ENCODE peak calls at places on chromosomes 1 and 21, in eight cellular contexts. E is endothelial cell of umbilical vein, Q is IMR-90, S is GM12891, V is stomach, W is GM12892, X is erythroblast, K is heart left ventricle. J is an unnamed sample.

GRCh38 chr1:19809044-19809750 is 5.9 kb downstream of the RNF186 start:
- DNase-seq in E (no peak), Q (no peak), S (no peak), V (peak), W (no peak), X (no peak), K (no peak), J (no peak)

GRCh38 chr1:148373236-148373935 is 109.7 kb downstream of the PPIAL4G start:
- DNase-seq in E (no peak), Q (no peak), S (no peak), V (no peak), W (no peak), X (no peak), K (no peak), J (no peak)

GRCh38 chr21:41766051-41766882 is 585 bp downstream of the RIPK4 start:
- DNase-seq in E (no peak), Q (no peak), S (no peak), V (no peak), W (no peak), X (no peak), K (no peak), J (no peak)

GRCh38 chr1:232352956-232353355 is 277.0 kb downstream of the SIPA1L2 start:
- DNase-seq in E (no peak), Q (no peak), S (no peak), V (no peak), W (no peak), X (no peak), K (no peak), J (no peak)

GRCh38 chr1:230174765-230175747 is 108.0 kb downstream of the GALNT2 start:
- DNase-seq in E (no peak), Q (no peak), S (no peak), V (no peak), W (no peak), X (peak), K (no peak), J (no peak)

GRCh38 chr1:25796807-25797458 is 3.1 kb upstream of the SELENON start:
- DNase-seq in E (peak), Q (peak), S (no peak), V (peak), W (no peak), X (no peak), K (peak), J (no peak)

GRCh38 chr1:83931658-83932253 is 67.2 kb downstream of the TTLL7 start:
- DNase-seq in E (peak), Q (peak), S (peak), V (no peak), W (no peak), X (peak), K (no peak), J (peak)

GRCh38 chr1:2907051-2907450 is 105.6 kb upstream of the TTC34 start:
- DNase-seq in E (no peak), Q (no peak), S (no peak), V (no peak), W (no peak), X (no peak), K (no peak), J (no peak)

GRCh38 chr1:88877382-88877825 is 14.0 kb downstream of the GTF2B start:
- DNase-seq in E (peak), Q (peak), S (no peak), V (no peak), W (no peak), X (peak), K (no peak), J (no peak)

GRCh38 chr1:7261490-7261889 is 476.2 kb downstream of the CAMTA1 start:
- DNase-seq in E (no peak), Q (no peak), S (no peak), V (no peak), W (no peak), X (no peak), K (no peak), J (no peak)

GRCh38 chr1:222877854-222878253 is 63.0 kb downstream of the DISP1 start:
- DNase-seq in E (no peak), Q (no peak), S (no peak), V (no peak), W (no peak), X (no peak), K (peak), J (no peak)

GRCh38 chr1:196897158-196897828 is 9.4 kb downstream of the CFHR4 start:
- DNase-seq in E (no peak), Q (no peak), S (no peak), V (no peak), W (no peak), X (no peak), K (no peak), J (no peak)

GRCh38 chr1:158357441-158357840 is 3.7 kb downstream of the CD1E start:
- DNase-seq in E (no peak), Q (no peak), S (no peak), V (no peak), W (no peak), X (no peak), K (no peak), J (no peak)

GRCh38 chr1:115507256-115507589 is 134.5 kb upstream of the VANGL1 start:
- DNase-seq in E (peak), Q (peak), S (no peak), V (no peak), W (no peak), X (no peak), K (no peak), J (no peak)

GRCh38 chr21:42125571-42126544 is 54.7 kb downstream of the UMODL1 start:
- DNase-seq in E (no peak), Q (peak), S (no peak), V (no peak), W (no peak), X (no peak), K (no peak), J (no peak)

GRCh38 chr1:226939439-226940028 is 560 bp upstream of the COQ8A start:
- DNase-seq in E (no peak), Q (no peak), S (peak), V (peak), W (peak), X (peak), K (peak), J (peak)

GRCh38 chr1:211830055-211830329 is 571 bp downstream of the LPGAT1 start:
- DNase-seq in E (no peak), Q (no peak), S (no peak), V (no peak), W (no peak), X (no peak), K (no peak), J (no peak)

GRCh38 chr21:44301961-44302406 is 2.1 kb downstream of the PFKL start:
- DNase-seq in E (no peak), Q (no peak), S (no peak), V (peak), W (no peak), X (no peak), K (no peak), J (no peak)

GRCh38 chr1:200738348-200738732 is 353 bp upstream of the CAMSAP2 start:
- DNase-seq in E (peak), Q (no peak), S (no peak), V (no peak), W (no peak), X (no peak), K (no peak), J (no peak)

GRCh38 chr1:58155418-58156123 is 391.0 kb downstream of the OMA1 start:
- DNase-seq in E (no peak), Q (no peak), S (no peak), V (no peak), W (no peak), X (peak), K (peak), J (peak)

GRCh38 chr21:28734522-28735175 is 258.0 kb downstream of the LTN1 start:
- DNase-seq in E (no peak), Q (peak), S (no peak), V (no peak), W (no peak), X (no peak), K (no peak), J (no peak)

GRCh38 chr1:6738987-6739386 is 37.4 kb upstream of the DNAJC11 start:
- DNase-seq in E (no peak), Q (no peak), S (no peak), V (no peak), W (no peak), X (no peak), K (no peak), J (no peak)

GRCh38 chr21:25409992-25410391 is 197.3 kb downstream of the MRPL39 start:
- DNase-seq in E (no peak), Q (no peak), S (no peak), V (no peak), W (no peak), X (no peak), K (no peak), J (no peak)

GRCh38 chr1:21100496-21100895 is 76.2 kb downstream of the EIF4G3 start:
- DNase-seq in E (peak), Q (no peak), S (no peak), V (no peak), W (no peak), X (no peak), K (no peak), J (no peak)

GRCh38 chr1:17330856-17331255 is 22.9 kb downstream of the PADI4 start:
- DNase-seq in E (no peak), Q (no peak), S (no peak), V (no peak), W (no peak), X (no peak), K (no peak), J (no peak)

GRCh38 chr1:159996653-159997052 is 35.1 kb downstream of the PIGM start:
- DNase-seq in E (no peak), Q (peak), S (no peak), V (no peak), W (no peak), X (no peak), K (no peak), J (peak)

GRCh38 chr1:182484531-182485257 is 34.7 kb downstream of the RGSL1 start:
- DNase-seq in E (no peak), Q (no peak), S (peak), V (no peak), W (peak), X (no peak), K (no peak), J (no peak)

GRCh38 chr1:111422546-111423391 is 4.8 kb downstream of the OVGP1 start:
- DNase-seq in E (no peak), Q (peak), S (no peak), V (peak), W (no peak), X (no peak), K (no peak), J (no peak)

GRCh38 chr1:39672551-39672947 is 642 bp upstream of the NT5C1A start:
- DNase-seq in E (peak), Q (no peak), S (no peak), V (no peak), W (no peak), X (peak), K (no peak), J (no peak)

GRCh38 chr1:53077599-53077965 is 15.6 kb downstream of the PODN start:
- DNase-seq in E (no peak), Q (no peak), S (no peak), V (no peak), W (no peak), X (no peak), K (no peak), J (no peak)

GRCh38 chr1:53080769-53081168 is 18.8 kb downstream of the PODN start:
- DNase-seq in E (no peak), Q (no peak), S (no peak), V (no peak), W (no peak), X (no peak), K (no peak), J (no peak)

GRCh38 chr1:53080041-53080440 is 18.0 kb downstream of the PODN start:
- DNase-seq in E (no peak), Q (no peak), S (no peak), V (no peak), W (no peak), X (no peak), K (no peak), J (no peak)

GRCh38 chr1:53078333-53079101 is 16.5 kb downstream of the PODN start:
- DNase-seq in E (no peak), Q (no peak), S (no peak), V (no peak), W (no peak), X (no peak), K (no peak), J (no peak)

GRCh38 chr1:53079251-53079650 is 17.2 kb downstream of the PODN start:
- DNase-seq in E (no peak), Q (no peak), S (no peak), V (no peak), W (no peak), X (no peak), K (no peak), J (no peak)
- TF ChIP-seq POLR2A in E (no peak), Q (no peak), S (no peak), V (no peak), W (no peak), X (no peak), K (no peak), J (no peak)

DNA sequence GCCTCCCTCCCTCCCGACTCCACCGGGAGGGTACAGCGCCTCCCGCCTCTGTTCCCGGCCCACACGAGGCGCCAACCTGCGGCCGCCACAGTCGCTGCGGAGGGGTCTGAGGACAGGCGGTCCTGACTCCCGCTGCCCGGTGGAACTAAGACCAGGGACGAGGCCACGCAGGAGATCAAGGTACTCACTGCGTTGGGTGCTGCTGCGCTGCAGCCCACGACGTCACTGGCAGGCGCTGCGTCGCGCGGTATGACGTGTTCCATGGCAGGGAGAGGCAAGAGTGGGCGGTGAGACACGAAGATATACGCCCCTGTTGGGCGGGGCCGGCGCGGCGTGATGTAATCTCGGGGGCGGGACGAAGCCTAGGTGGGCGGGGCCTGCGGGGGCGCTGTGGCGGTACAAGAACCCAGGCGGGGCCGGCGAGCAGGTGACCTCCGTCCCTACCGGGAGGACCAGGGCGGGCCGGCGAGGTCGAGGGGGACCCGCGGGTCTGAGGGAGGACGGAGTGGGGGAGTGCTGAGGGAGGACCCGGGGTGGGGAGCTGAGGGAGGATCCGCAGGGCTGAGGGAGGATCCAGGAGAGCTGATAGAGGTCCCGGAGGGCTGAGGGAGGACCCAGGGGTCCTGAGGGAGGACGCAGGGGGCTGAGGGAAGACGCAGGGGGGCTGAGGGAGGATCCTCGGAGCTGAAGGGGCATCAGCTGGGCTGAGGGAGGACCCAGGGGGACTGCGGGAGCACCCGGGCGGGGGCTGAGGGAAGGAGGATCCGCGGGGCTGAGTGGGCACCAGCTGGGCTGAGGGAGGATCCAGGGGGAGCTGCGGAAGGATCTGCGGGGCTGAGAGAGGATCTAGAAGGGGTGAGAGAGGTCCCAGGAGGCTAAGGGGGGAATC is at the start of gene MRPL55:
- DNase-seq in E (peak), Q (peak), S (peak), V (peak), W (peak), X (peak), K (peak), J (peak)
- TF ChIP-seq POLR2A in E (peak), Q (peak), S (peak), V (no peak), W (peak), X (peak), K (peak), J (peak)

GRCh38 chr1:214957330-214958137 is 125.0 kb upstream of the KCNK2 start:
- DNase-seq in E (no peak), Q (peak), S (no peak), V (no peak), W (no peak), X (no peak), K (no peak), J (peak)

GRCh38 chr1:214952648-214953047 is 129.9 kb upstream of the KCNK2 start:
- DNase-seq in E (no peak), Q (no peak), S (no peak), V (no peak), W (no peak), X (no peak), K (no peak), J (no peak)

GRCh38 chr1:214958491-214958890 is 124.0 kb upstream of the KCNK2 start:
- DNase-seq in E (no peak), Q (peak), S (no peak), V (no peak), W (no peak), X (no peak), K (no peak), J (no peak)
- TF ChIP-seq POLR2A in E (no peak), Q (no peak), S (no peak), V (no peak), W (no peak), X (no peak), K (no peak), J (no peak)

DNA sequence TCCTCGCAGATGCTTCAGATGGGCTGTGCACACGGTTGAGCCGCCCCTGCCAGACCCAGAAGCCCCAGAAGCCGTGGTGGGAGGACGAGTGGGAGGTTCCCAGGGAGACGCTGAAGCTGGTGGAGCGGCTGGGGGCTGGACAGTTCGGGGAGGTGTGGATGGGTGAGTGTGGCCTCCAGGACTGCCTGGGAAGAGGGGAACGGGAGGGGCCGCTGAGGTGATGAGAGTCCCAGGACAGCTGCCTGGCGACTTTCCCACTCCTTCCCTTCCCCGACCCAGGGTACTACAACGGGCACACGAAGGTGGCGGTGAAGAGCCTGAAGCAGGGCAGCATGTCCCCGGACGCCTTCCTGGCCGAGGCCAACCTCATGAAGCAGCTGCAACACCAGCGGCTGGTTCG is 15.6 kb upstream of the HDAC1 start:
- DNase-seq in E (no peak), Q (no peak), S (no peak), V (no peak), W (no peak), X (no peak), K (no peak), J (no peak)
- TF ChIP-seq POLR2A in E (no peak), Q (no peak), S (no peak), V (no peak), W (no peak), X (no peak), K (no peak), J (no peak)

J was measured in H54.